ENCODE peak calls at places on chromosomes 12 and 14, in six cellular contexts. O, C, H, N, Z and U are unnamed samples.

GRCh38 chr12:64252708-64253107 is 30.6 kb upstream of the KICS2 start:
- DNase-seq in O (no peak), C (peak; percentile 44), H (no peak), N (no peak), Z (no peak), U (no peak)

GRCh38 chr12:112677050-112677765 is 114.3 kb upstream of the RPH3A start:
- DNase-seq in O (no peak), C (no peak), H (no peak), N (no peak), Z (no peak), U (no peak)

GRCh38 chr12:86613306-86613705 is 357.1 kb upstream of the MGAT4C start:
- DNase-seq in O (no peak), C (no peak), H (no peak), N (no peak), Z (no peak), U (no peak)

GRCh38 chr14:54493293-54493692 is 4.5 kb upstream of the GMFB start:
- DNase-seq in O (no peak), C (no peak), H (no peak), N (peak; percentile 82), Z (no peak), U (no peak)

GRCh38 chr14:40630471-40630870 is 976.2 kb upstream of the LRFN5 start:
- DNase-seq in O (no peak), C (no peak), H (no peak), N (no peak), Z (no peak), U (no peak)

GRCh38 chr12:69348162-69348938 is at the start of gene LYZ:
- DNase-seq in O (no peak), C (no peak), H (peak; percentile 53), N (no peak), Z (no peak), U (no peak)

GRCh38 chr12:102116392-102116791 is 3.5 kb downstream of the NUP37 start:
- DNase-seq in O (no peak), C (no peak), H (no peak), N (no peak), Z (no peak), U (no peak)

GRCh38 chr14:30362369-30363218 is 196.4 kb upstream of the G2E3 start:
- DNase-seq in O (no peak), C (no peak), H (no peak), N (no peak), Z (no peak), U (no peak)

GRCh38 chr14:85243306-85243705 is 286.6 kb upstream of the FLRT2 start:
- DNase-seq in O (no peak), C (no peak), H (no peak), N (no peak), Z (no peak), U (no peak)

GRCh38 chr12:77685112-77685511 is 145.6 kb upstream of the NAV3 start:
- DNase-seq in O (peak; percentile 71), C (peak; percentile 35), H (peak; percentile 58), N (peak; percentile 88), Z (no peak), U (peak; percentile 69)

GRCh38 chr12:11651377-11651776 is 1.9 kb downstream of the ETV6 start:
- DNase-seq in O (no peak), C (no peak), H (no peak), N (no peak), Z (no peak), U (no peak)

GRCh38 chr12:89183985-89184435 is 168.3 kb downstream of the DUSP6 start:
- DNase-seq in O (no peak), C (peak; percentile 31), H (no peak), N (no peak), Z (peak; percentile 41), U (no peak)

GRCh38 chr14:32693114-32693513 is 245.6 kb upstream of the NPAS3 start:
- DNase-seq in O (no peak), C (no peak), H (no peak), N (no peak), Z (no peak), U (no peak)

GRCh38 chr12:105272814-105273416 is 36.9 kb upstream of the APPL2 start:
- DNase-seq in O (no peak), C (no peak), H (no peak), N (no peak), Z (no peak), U (no peak)

GRCh38 chr14:104253901-104254353 is 115.5 kb downstream of the KIF26A start:
- DNase-seq in O (no peak), C (no peak), H (no peak), N (no peak), Z (no peak), U (no peak)

GRCh38 chr12:41684997-41685396 is 459.7 kb downstream of the GXYLT1 start:
- DNase-seq in O (no peak), C (no peak), H (no peak), N (no peak), Z (no peak), U (no peak)

GRCh38 chr14:21024668-21025373 is at the start of gene NDRG2:
- DNase-seq in O (no peak), C (peak; percentile 89), H (peak; percentile 90), N (peak; percentile 96), Z (peak; percentile 89), U (peak; percentile 91)

GRCh38 chr12:17992002-17992656 is 97.9 kb downstream of the RERGL start:
- DNase-seq in O (peak; percentile 28), C (no peak), H (no peak), N (peak; percentile 80), Z (no peak), U (no peak)

GRCh38 chr14:23577710-23578392 is 739 bp downstream of the JPH4 start:
- DNase-seq in O (no peak), C (no peak), H (peak; percentile 11), N (peak; percentile 68), Z (no peak), U (no peak)

GRCh38 chr14:68947802-68948201 is 31.3 kb downstream of the ACTN1 start:
- DNase-seq in O (no peak), C (peak; percentile 71), H (peak; percentile 72), N (no peak), Z (peak; percentile 84), U (peak; percentile 74)

GRCh38 chr12:49342066-49342913 is 4.4 kb upstream of the DNAJC22 start:
- DNase-seq in O (peak; percentile 79), C (peak; percentile 68), H (peak; percentile 75), N (peak; percentile 100), Z (peak; percentile 76), U (peak; percentile 68)

GRCh38 chr14:35342160-35343010 is 50.2 kb downstream of the PSMA6 start:
- DNase-seq in O (no peak), C (peak; percentile 60), H (peak; percentile 65), N (peak; percentile 44), Z (peak; percentile 67), U (peak; percentile 52)

GRCh38 chr14:37048666-37049071 is 123.7 kb downstream of the SLC25A21 start:
- DNase-seq in O (no peak), C (no peak), H (no peak), N (no peak), Z (no peak), U (no peak)

GRCh38 chr14:71621276-71621675 is 311.0 kb upstream of the RGS6 start:
- DNase-seq in O (no peak), C (no peak), H (no peak), N (peak; percentile 48), Z (no peak), U (no peak)

GRCh38 chr14:67276131-67276530 is 34.9 kb downstream of the PALS1 start:
- DNase-seq in O (no peak), C (no peak), H (no peak), N (no peak), Z (no peak), U (no peak)

GRCh38 chr12:99392091-99392850 is 255.3 kb upstream of the GARIN6 start:
- DNase-seq in O (no peak), C (no peak), H (no peak), N (no peak), Z (no peak), U (no peak)
- H3K4me1 ChIP-seq in O (no peaks in the 10 kb centered on the region), C (no peaks in the 10 kb centered on the region), H (no peaks in the 10 kb centered on the region), N (no peaks in the 10 kb centered on the region), Z (no peaks in the 10 kb centered on the region), U (no peaks in the 10 kb centered on the region)

DNA sequence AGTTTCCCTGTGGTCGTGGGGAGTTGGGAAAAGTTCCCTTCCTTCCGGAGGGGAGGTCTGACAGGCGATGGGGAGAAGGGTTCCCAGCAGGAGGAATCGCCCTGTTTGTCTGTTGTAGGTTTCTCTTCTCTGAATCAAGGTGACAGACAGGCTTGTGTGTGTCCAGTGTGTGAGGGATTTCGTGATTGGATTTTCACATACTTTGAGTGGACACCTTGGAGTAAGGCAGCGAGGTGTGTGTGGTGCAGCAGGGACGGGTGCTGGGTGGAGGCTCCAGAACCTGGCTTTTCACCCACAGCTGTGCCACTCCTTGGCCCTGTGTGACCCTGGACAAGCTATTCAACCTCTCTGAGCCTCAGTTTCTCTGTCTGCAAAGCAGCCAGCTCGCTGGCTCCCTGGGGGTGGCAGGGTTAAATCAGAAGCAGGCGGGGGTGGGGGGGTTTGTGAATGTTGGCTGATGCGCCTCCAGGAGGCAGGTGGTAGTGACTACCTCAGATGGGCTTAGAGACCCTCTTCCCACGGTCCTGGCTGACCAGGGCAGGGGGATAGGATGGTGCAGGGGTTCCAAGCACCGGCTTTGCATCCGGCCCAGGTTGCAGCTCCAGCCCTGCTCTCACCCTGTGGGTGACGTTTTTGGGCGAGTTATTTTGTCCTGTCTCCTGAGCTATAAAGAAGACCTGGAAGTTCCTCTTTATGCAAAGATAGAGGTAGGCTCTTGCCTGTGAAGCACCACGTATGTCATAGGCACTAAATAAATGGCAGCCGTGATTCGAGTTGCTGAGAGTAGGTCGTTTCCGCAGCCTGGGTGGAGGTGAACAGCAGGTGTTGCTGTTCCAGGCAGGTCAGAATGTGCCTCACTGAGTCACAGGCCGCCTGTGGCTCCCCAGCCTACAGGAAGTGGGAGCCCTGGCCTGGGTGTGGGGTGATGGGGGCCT is 687 bp downstream of the BDKRB2 start:
- DNase-seq in O (no peak), C (no peak), H (no peak), N (peak; percentile 69), Z (no peak), U (no peak)
- H3K4me3 ChIP-seq in O (peak overlapping the region; percentile 61), C (peak overlapping the region; percentile 34), H (peak overlapping the region; percentile 43), N (peak overlapping the region; percentile 82), Z (peak overlapping the region; percentile 59), U (peak overlapping the region; percentile 27)

DNA sequence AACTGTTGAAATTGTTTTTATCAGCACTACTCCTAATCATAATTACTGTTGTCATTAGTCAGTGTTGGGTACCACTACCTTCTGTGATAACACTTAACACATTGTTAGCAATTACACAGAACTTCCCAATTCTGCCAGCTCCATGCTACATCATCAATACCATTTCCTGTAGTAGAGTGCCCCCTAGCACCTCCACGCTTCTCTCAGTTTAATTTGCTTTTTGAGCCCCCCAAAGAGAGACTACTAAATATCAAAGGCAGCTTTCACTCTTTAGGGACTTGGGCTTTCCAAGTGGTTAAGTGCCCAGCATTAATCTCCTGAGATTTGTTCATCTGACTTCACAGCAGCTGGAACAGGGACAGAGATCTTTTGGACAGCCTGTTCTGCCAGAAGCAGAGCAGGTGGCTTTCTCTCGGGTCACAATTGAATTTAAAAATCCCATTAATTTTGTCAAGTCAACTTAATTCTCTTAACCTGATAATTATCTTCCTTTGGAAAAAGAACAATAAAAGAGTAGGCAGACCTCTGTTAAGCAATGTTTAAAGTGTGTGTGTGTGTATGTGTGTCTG is 954.9 kb downstream of the DIO2 start:
- DNase-seq in O (no peak), C (no peak), H (no peak), N (peak; percentile 45), Z (no peak), U (no peak)
- H3K9me3 ChIP-seq in O (peaks cover 12% of the 10 kb centered on the region), C (no peaks in the 10 kb centered on the region), H (no peaks in the 10 kb centered on the region), N (peaks cover 4% of the 10 kb centered on the region), Z (no peaks in the 10 kb centered on the region), U (no peaks in the 10 kb centered on the region)

DNA sequence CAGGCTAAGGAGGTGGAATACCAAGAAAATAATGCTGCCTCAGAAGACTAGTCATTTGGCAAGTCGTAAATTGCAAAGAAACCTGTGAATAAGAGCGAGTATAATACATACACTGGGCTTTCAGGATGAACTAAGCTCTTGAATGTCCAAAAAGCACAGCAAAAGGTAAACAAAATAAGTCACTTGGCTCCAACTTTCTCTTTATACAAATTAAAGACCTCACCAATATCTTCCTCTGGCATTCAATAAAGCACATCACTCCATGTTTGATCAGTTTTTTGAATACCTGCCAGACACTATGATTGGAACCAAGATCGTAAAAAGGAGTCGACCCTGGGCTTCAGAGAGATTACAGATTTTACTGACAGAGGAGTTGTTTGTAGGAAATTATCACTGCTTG is 3.5 kb downstream of the DICER1 start:
- DNase-seq in O (no peak), C (no peak), H (no peak), N (no peak), Z (no peak), U (no peak)
- H3K4me1 ChIP-seq in O (peaks cover 10% of the 10 kb centered on the region), C (no peaks in the 10 kb centered on the region), H (peaks cover 53% of the 10 kb centered on the region), N (peaks cover 6% of the 10 kb centered on the region), Z (peaks cover 87% of the 10 kb centered on the region), U (peaks cover 36% of the 10 kb centered on the region)